ENCODE peak calls at places on chromosomes 16 and 17, in six cellular contexts. E, G, P, U, K and Z are unnamed samples.

GRCh38 chr17:81868674-81869220 is 2.4 kb downstream of the ARHGDIA start:
- DNase-seq in E (no peak), G (peak; percentile 70), P (no peak), U (peak; percentile 62), K (peak; percentile 80), Z (peak; percentile 78)

GRCh38 chr17:2044263-2044894 is 2.6 kb downstream of the OVCA2 start:
- DNase-seq in E (no peak), G (no peak), P (no peak), U (no peak), K (no peak), Z (no peak)

GRCh38 chr17:76506408-76507328 is 5.4 kb upstream of the RHBDF2 start:
- DNase-seq in E (peak; percentile 67), G (peak; percentile 83), P (peak; percentile 85), U (peak; percentile 92), K (peak; percentile 84), Z (peak; percentile 78)

GRCh38 chr17:55448681-55449080 is 27.0 kb upstream of the MMD start:
- DNase-seq in E (no peak), G (no peak), P (no peak), U (no peak), K (peak; percentile 90), Z (peak; percentile 73)

GRCh38 chr16:30585400-30586191 is at the start of gene ZNF785:
- DNase-seq in E (peak; percentile 99), G (peak; percentile 97), P (peak; percentile 87), U (peak; percentile 94), K (peak; percentile 99), Z (peak; percentile 99)

GRCh38 chr17:68328676-68329075 is 37.4 kb downstream of the ARSG start:
- DNase-seq in E (no peak), G (no peak), P (no peak), U (no peak), K (no peak), Z (no peak)

GRCh38 chr17:5678171-5678570 is 93.9 kb upstream of the NLRP1 start:
- DNase-seq in E (no peak), G (no peak), P (no peak), U (no peak), K (no peak), Z (no peak)

GRCh38 chr17:58333396-58334207 is 5.0 kb upstream of the TSPOAP1 start:
- DNase-seq in E (no peak), G (no peak), P (no peak), U (no peak), K (no peak), Z (no peak)

GRCh38 chr16:73213761-73214480 is 166.0 kb upstream of the ZFHX3 start:
- DNase-seq in E (no peak), G (no peak), P (no peak), U (no peak), K (peak; percentile 54), Z (peak; percentile 49)

GRCh38 chr16:27273670-27274522 is 5.3 kb upstream of the NSMCE1 start:
- DNase-seq in E (no peak), G (no peak), P (no peak), U (no peak), K (no peak), Z (peak; percentile 72)

GRCh38 chr17:57071991-57072944 is 12.8 kb upstream of the AKAP1 start:
- DNase-seq in E (no peak), G (no peak), P (no peak), U (no peak), K (no peak), Z (no peak)

GRCh38 chr16:46765050-46765449 is 16.9 kb upstream of the MYLK3 start:
- DNase-seq in E (no peak), G (no peak), P (no peak), U (no peak), K (no peak), Z (peak; percentile 63)

GRCh38 chr17:69503711-69504110 is 89.2 kb downstream of the MAP2K6 start:
- DNase-seq in E (no peak), G (no peak), P (no peak), U (no peak), K (no peak), Z (no peak)

GRCh38 chr17:79883202-79883601 is 44.0 kb upstream of the CBX4 start:
- DNase-seq in E (no peak), G (no peak), P (no peak), U (no peak), K (no peak), Z (no peak)

GRCh38 chr16:88359008-88359407 is 23.8 kb upstream of the ZNF469 start:
- DNase-seq in E (no peak), G (peak; percentile 2), P (no peak), U (no peak), K (no peak), Z (no peak)

GRCh38 chr17:57902800-57903759 is 52.1 kb downstream of the CUEDC1 start:
- DNase-seq in E (peak; percentile 92), G (peak; percentile 85), P (no peak), U (peak; percentile 44), K (peak; percentile 84), Z (peak; percentile 93)

GRCh38 chr17:62790554-62790953 is 17.6 kb downstream of the MARCHF10 start:
- DNase-seq in E (no peak), G (no peak), P (no peak), U (no peak), K (peak; percentile 90), Z (peak; percentile 94)

GRCh38 chr17:41648411-41649195 is 24.2 kb upstream of the KRT17 start:
- DNase-seq in E (peak; percentile 80), G (peak; percentile 87), P (peak; percentile 87), U (peak; percentile 90), K (peak; percentile 94), Z (peak; percentile 87)

GRCh38 chr17:83125515-83126274 is 46.3 kb downstream of the METRNL start:
- DNase-seq in E (no peak), G (no peak), P (no peak), U (peak; percentile 14), K (no peak), Z (peak; percentile 79)

GRCh38 chr16:14310519-14310991 is 239.4 kb downstream of the MRTFB start:
- DNase-seq in E (no peak), G (no peak), P (no peak), U (no peak), K (peak; percentile 34), Z (peak; percentile 67)

GRCh38 chr17:79179334-79179733 is 104.7 kb downstream of the ENGASE start:
- DNase-seq in E (no peak), G (no peak), P (no peak), U (no peak), K (no peak), Z (no peak)